ENCODE peak calls at places on chromosomes 7 and 10, in nine cellular contexts. D is body of pancreas, H is HFFc6, V is progenitor cell of endocrine pancreas, X is neural crest cell, R is RWPE1, B is GM12878, O is MCF 10A, Z is OCI-LY7. F is an unnamed sample.

GRCh38 chr10:43264987-43265798 is 1.7 kb downstream of the RASGEF1A start:
- DNase-seq in O (no peak), D (no peak), B (no peak), Z (no peak), R (no peak), V (no peak), H (no peak), X (no peak), F (no peak)

GRCh38 chr7:82194011-82194410 is 249.6 kb downstream of the CACNA2D1 start:
- DNase-seq in B (no peak), O (no peak), D (no peak), X (no peak), V (no peak), Z (no peak), H (peak), R (no peak), F (no peak)

GRCh38 chr7:130152270-130153141 is 52.7 kb downstream of the TMEM209 start:
- DNase-seq in D (no peak), B (no peak), O (no peak), V (no peak), Z (no peak), R (no peak), H (peak), X (no peak), F (no peak)

GRCh38 chr7:46982928-46983327 is 599.0 kb downstream of the TNS3 start:
- DNase-seq in D (no peak), O (no peak), H (no peak), V (no peak), Z (no peak), R (no peak), X (peak), B (no peak), F (no peak)

GRCh38 chr7:84193787-84194186 is 802 bp downstream of the SEMA3A start:
- DNase-seq in Z (no peak), O (no peak), D (no peak), H (no peak), R (no peak), B (no peak), X (no peak), V (no peak), F (no peak)

GRCh38 chr10:45001382-45002148 is 842 bp downstream of the ZNF22 start:
- DNase-seq in D (peak), R (peak), B (peak), O (peak), Z (peak), H (peak), V (no peak), X (no peak), F (peak)

GRCh38 chr10:6513509-6513908 is 66.6 kb downstream of the PRKCQ start:
- DNase-seq in D (no peak), Z (no peak), H (no peak), X (no peak), R (no peak), V (no peak), B (no peak), O (no peak), F (no peak)

GRCh38 chr10:111360260-111360925 is 283.6 kb downstream of the ADRA2A start:
- DNase-seq in O (peak), R (no peak), Z (peak), H (no peak), V (peak), X (no peak), B (peak), D (peak), F (peak)

GRCh38 chr7:121198502-121198901 is 130.3 kb upstream of the WNT16 start:
- DNase-seq in B (no peak), O (no peak), R (no peak), Z (no peak), X (no peak), V (no peak), D (no peak), H (no peak), F (no peak)

GRCh38 chr10:101986277-101986971 is 69.5 kb downstream of the ARMH3 start:
- DNase-seq in D (no peak), X (no peak), R (no peak), V (no peak), B (no peak), Z (no peak), O (no peak), H (no peak), F (no peak)

DNA sequence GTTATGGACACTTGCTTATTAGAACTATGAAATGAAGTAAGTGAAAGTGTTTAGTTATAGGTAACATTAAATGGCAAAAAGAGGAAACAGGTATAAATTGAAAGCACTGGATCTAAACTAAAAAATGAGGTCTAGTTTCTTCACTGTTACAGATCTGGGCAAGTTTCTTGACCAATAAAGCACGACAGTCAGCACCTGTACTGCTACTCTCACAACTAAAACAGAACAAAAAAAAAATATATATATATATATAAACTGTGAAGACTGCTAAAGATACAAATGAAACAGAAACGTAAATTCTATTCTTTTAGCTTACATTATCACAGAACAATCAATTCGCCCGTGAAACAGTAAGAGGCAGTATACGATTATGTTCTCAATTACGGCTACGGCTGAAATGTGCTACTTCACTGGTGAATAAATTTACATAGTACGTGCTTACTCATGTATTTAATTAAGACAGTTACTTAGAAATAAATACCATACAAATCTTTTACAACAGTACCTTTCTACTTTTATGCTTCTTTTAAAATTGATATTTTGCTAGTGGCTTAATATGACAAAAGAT is 4.2 kb downstream of the AHR start:
- DNase-seq in V (no peak), O (peak), R (no peak), B (peak), H (peak), D (no peak), Z (no peak), X (no peak), F (peak)
- TF ChIP-seq CTCF in V (no peak), O (peak), R (peak), B (peak), H (peak), D (no peak), Z (peak), X (no peak), F (peak)

GRCh38 chr10:99548041-99548530 is 15.3 kb downstream of the NKX2-3 start:
- DNase-seq in X (no peak), R (no peak), V (no peak), Z (peak), D (no peak), H (peak), O (peak), B (no peak), F (peak)
- TF ChIP-seq CTCF in X (peak), R (no peak), V (no peak), Z (peak), D (no peak), H (peak), O (no peak), B (peak), F (peak)

GRCh38 chr7:40232242-40232929 is 97.6 kb downstream of the SUGCT start:
- DNase-seq in Z (peak), R (peak), D (peak), X (no peak), B (no peak), O (peak), H (peak), V (no peak), F (peak)
- TF ChIP-seq CTCF in Z (peak), R (peak), D (peak), X (peak), B (peak), O (peak), H (peak), V (peak), F (peak)

GRCh38 chr7:24819916-24820689 is 62.8 kb upstream of the GSDME start:
- DNase-seq in B (no peak), O (peak), V (peak), H (peak), R (peak), D (peak), X (peak), Z (peak), F (peak)

GRCh38 chr7:24824400-24824799 is 67.1 kb upstream of the GSDME start:
- DNase-seq in Z (no peak), O (no peak), X (no peak), R (no peak), B (no peak), V (no peak), H (no peak), D (no peak), F (no peak)

GRCh38 chr7:24824896-24825295 is 67.6 kb upstream of the GSDME start:
- DNase-seq in D (no peak), X (no peak), B (no peak), Z (no peak), V (no peak), H (no peak), O (no peak), R (no peak), F (no peak)

GRCh38 chr7:24820730-24821044 is 63.4 kb upstream of the GSDME start:
- DNase-seq in R (peak), V (no peak), H (peak), X (no peak), B (no peak), O (no peak), D (no peak), Z (no peak), F (no peak)

DNA sequence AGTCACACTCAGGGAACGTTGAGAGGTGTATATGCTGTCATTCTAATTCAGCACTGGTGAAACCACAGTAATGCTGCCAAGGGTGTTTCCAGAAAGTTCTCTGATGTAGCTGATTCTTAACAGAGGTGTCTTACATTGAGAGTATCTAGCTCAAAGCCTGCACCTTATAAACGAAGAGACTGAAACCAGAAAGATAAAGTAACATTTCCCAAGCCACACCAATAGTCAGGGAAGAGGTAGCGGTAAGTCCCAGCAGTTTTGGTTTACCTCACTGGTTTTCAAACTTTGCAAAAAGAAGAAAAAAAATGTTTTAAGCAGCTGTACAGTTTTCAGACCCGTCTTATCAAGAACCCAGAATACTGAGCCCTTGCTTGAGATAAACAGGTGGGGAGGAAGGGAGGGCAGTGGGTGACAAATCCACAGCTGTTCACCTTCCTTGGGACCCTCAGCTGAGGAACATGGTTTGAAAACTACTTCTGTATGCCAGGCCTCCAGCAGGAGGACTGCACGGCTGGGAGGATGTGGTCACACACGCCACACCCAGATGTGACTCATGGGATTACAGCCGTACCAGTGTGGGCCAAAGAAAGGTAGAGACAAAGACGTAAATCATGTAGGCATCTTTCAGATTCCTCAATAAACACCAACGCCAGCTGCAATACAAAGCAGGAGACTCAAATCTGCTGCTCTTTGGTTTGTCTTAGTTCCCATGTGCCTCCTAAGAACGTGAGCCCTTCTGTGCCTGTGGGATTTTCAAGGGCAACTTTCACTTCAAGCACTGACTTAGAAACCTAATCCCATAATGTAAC is 64.0 kb upstream of the GSDME start:
- DNase-seq in R (peak), Z (peak), D (peak), H (peak), O (peak), B (peak), X (no peak), V (no peak), F (peak)
- TF ChIP-seq CTCF in R (no peak), Z (peak), D (no peak), H (peak), O (peak), B (no peak), X (no peak), V (no peak), F (no peak)

DNA sequence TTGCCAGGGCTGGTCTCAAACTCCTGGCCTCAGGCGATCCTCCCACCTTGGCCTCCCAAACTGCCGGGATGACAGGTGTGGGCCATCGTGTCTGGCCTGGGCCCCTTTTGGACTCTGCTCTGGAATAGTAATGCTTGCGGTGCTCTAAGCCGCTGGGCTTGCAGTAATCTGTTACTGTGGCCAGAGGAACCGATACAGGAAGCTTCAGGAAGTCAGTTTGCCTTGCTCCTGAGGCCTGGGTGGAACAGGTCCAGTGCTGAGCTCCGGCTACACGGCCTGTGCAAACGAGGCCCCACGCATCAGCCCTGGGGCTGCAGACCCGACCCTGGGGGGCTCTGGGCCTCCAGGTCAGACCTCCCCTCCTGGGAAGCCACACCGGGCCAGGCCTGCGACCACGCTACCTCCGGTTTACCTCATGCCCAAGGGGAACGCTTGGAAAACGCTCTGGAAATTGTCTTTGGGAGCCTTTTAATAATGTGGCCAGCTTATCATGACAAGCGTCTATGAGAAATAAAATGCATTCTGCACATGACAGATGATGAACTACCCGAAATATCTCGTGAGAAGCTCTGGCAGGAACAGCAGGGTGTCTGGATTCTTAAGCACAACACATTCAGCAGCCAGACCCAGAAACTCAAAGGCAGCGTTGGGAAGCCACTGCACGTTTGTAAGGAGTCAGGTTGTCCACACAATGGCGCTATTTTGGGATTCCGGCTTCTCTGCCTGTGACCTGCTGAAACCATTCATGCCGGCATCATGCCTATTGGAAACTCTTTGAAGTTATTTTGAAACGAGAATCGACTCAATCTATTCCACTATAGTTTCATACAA is 10.1 kb upstream of the ADAP1 start:
- DNase-seq in O (peak), Z (peak), V (no peak), H (peak), X (no peak), R (no peak), B (no peak), D (no peak), F (no peak)
- TF ChIP-seq CTCF in O (no peak), Z (peak), V (peak), H (peak), X (peak), R (no peak), B (no peak), D (no peak), F (no peak)

DNA sequence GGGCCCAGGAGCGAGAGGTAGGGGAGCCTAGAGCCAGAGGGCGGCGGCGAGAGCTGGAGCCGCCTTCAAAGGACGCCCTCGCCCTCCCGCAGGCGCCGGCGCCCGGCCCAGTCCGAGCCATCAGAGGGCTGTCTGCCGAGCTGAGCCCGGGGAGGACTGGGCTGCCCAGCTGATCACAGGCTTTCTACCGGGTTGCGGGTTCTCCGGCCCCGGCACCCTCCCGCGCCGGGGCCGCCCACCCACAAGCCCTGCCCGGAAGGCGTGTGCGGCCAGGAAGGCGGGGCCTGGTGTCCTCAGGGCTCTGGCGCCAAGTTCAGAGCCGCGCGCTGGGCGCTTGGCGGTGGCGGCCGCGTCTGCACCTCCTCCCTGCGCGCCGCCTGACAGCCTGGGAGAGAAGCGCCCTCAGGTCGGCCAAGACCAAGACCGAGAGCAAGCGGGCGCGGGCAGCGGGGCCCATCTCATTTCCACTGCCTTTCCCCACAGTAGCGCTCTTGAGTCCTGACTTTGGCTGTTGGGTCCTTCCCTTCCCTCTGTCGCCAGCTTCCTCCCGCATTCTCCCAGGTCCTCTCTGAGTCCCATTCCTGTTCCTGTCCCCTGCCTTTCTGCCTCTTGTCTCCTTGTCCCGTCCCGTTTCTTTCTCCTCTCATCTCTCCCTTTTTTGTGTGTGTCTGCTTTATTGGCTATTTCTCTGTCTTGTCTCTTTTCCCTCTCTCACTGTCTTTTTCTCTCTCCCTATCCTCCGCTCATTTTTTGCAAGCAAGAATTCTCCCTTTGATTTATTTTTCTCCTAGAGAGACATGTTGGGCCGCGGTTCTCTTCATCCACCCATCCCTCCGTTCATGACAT is 60.6 kb upstream of the MSMB start:
- DNase-seq in H (no peak), X (peak), R (peak), D (peak), V (peak), B (no peak), O (peak), Z (no peak), F (peak)
- TF ChIP-seq CTCF in H (no peak), X (no peak), R (no peak), D (peak), V (peak), B (no peak), O (no peak), Z (no peak), F (no peak)

DNA sequence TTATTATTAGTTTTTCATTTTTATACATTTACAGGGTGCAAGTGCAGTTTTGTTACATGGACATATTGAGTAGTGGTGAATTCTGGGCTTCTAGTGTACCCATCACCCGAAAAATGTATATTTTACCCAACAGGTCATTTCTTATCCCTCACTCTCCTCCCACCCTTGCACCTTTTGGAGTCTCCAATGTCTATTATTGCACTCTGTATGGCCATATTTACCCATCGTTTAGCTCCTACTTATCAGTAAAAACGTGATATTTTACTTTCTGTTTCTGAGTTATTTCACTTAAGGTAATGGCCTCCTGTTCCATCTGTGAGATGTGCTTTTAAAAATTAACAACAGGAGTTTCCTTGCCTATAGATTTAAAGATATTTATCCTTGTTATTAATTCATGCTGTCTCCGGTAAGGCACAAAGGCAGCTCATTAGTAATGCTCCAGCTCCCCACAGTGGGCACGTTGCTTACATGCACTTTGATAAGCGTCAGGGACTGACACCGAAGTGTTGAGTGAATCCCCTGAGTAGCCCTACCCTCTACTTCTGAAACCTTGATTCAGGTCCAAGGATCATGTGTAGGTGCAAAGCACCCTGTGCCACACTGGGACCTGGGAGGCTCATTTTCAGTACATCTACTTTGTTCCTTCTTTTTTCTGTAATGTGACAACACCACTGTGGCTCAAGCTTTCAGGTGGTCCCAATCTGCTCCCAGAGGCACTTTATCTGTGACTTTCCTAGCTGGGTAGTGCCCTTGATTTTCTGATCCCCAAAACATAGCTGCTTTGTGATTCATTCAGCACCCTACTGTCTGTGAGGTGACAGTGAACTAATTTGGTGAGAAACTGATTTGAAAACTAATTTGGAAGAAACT is 27.3 kb downstream of the HYAL4 start:
- DNase-seq in V (peak), O (peak), D (peak), B (no peak), R (peak), X (peak), Z (peak), H (peak), F (peak)
- TF ChIP-seq CTCF in V (peak), O (peak), D (peak), B (peak), R (peak), X (peak), Z (peak), H (peak), F (peak)

GRCh38 chr10:128694532-128694931 is 568.3 kb upstream of the MKI67 start:
- DNase-seq in R (no peak), V (no peak), B (no peak), D (no peak), Z (no peak), X (no peak), O (no peak), H (no peak), F (no peak)
- TF ChIP-seq CTCF in R (no peak), V (no peak), B (no peak), D (no peak), Z (no peak), X (no peak), O (no peak), H (no peak), F (no peak)

DNA sequence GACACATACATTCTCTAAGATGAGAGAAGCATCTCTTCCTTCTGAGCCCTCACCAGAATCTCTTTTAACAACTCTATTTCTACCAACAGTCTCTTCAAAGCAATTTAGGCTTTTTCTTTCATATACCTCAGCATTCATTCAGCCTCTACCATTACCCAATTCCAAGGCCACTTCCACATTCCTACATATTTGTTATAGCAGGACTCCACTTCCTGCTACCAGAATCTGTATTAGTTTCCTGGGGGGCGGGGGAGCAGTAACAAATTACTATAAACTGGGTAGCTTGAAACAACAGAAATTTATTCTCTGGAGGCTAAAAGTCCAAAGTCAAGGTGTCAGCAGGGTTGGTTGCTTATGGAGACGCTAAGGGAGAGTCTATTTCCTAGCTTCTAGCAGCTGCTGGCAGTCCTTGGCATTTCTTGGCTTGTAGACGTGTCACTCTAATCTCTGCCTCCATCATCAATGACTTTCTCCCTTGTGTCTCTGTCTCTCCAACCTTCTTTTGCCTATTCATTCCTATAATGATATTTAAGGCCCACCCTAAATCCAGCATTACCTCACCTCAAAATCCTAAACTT is 7.4 kb downstream of the PRPS1L1 start:
- DNase-seq in H (no peak), B (no peak), O (no peak), Z (no peak), V (no peak), D (no peak), R (no peak), X (no peak), F (no peak)
- TF ChIP-seq CTCF in H (no peak), B (no peak), O (no peak), Z (no peak), V (no peak), D (no peak), R (no peak), X (no peak), F (no peak)

F was measured in GM20000.